ENCODE peak calls at places on chromosomes 7 and 10, in six cellular contexts. M, A, G, E, H and V are unnamed samples.

GRCh38 chr7:22419488-22419887 is 62.5 kb upstream of the RAPGEF5 start:
- DNase-seq in M (no peak), A (no peak), H (no peak), E (no peak), G (no peak), V (no peak)

GRCh38 chr7:123747089-123747488 is 1.7 kb downstream of the WASL start:
- DNase-seq in H (no peak), G (no peak), M (no peak), E (no peak), A (no peak), V (no peak)

GRCh38 chr10:102009801-102010425 is 46.1 kb downstream of the ARMH3 start:
- DNase-seq in E (peak), A (peak), G (peak), M (no peak), H (no peak), V (peak)

GRCh38 chr10:101772895-101773761 is 2.8 kb downstream of the FGF8 start:
- DNase-seq in E (peak), A (peak), M (no peak), H (peak), G (no peak), V (no peak)

GRCh38 chr7:55021951-55022617 is 3.3 kb downstream of the EGFR start:
- DNase-seq in H (no peak), M (no peak), A (no peak), G (peak), E (no peak), V (no peak)

GRCh38 chr10:129272171-129272570 is 194.9 kb upstream of the MGMT start:
- DNase-seq in A (no peak), H (no peak), E (no peak), M (no peak), G (no peak), V (no peak)

GRCh38 chr10:16242859-16243613 is 193.8 kb upstream of the PTER start:
- DNase-seq in H (no peak), G (no peak), M (no peak), A (no peak), E (no peak), V (no peak)

GRCh38 chr10:88207121-88207546 is 343.7 kb downstream of the PTEN start:
- DNase-seq in M (no peak), E (no peak), G (no peak), H (no peak), A (no peak), V (no peak)

GRCh38 chr10:72316748-72317435 is 37.8 kb downstream of the DNAJB12 start:
- DNase-seq in M (peak), H (no peak), E (no peak), A (no peak), G (no peak), V (peak)

GRCh38 chr10:132536241-132536963 is 1.2 kb upstream of the INPP5A start:
- DNase-seq in E (peak), H (no peak), M (peak), A (peak), G (no peak), V (peak)

GRCh38 chr10:24449334-24449740 is 240.4 kb downstream of the KIAA1217 start:
- DNase-seq in G (no peak), A (no peak), H (no peak), E (no peak), M (no peak), V (no peak)

GRCh38 chr10:24209421-24209770 is 458 bp downstream of the KIAA1217 start:
- DNase-seq in H (peak), G (peak), E (no peak), A (peak), M (no peak), V (no peak)

GRCh38 chr10:3783313-3783689 is 1.7 kb downstream of the KLF6 start:
- DNase-seq in E (peak), A (peak), G (peak), M (peak), H (no peak), V (peak)

GRCh38 chr7:90271753-90272152 is 26.8 kb downstream of the CFAP69 start:
- DNase-seq in M (no peak), A (no peak), G (peak), E (no peak), H (no peak), V (no peak)

GRCh38 chr10:96683065-96683464 is 37.2 kb downstream of the PIK3AP1 start:
- DNase-seq in G (no peak), H (no peak), E (no peak), A (no peak), M (no peak), V (no peak)

GRCh38 chr10:8590518-8590917 is 536.0 kb downstream of the GATA3 start:
- DNase-seq in H (no peak), A (no peak), E (no peak), G (no peak), M (no peak), V (no peak)

GRCh38 chr10:48941427-48942075 is 1.9 kb upstream of the LRRC18 start:
- DNase-seq in E (no peak), H (no peak), G (no peak), A (no peak), M (no peak), V (no peak)

GRCh38 chr7:47100815-47101435 is 481.0 kb downstream of the TNS3 start:
- DNase-seq in E (no peak), M (peak), A (no peak), G (peak), H (no peak), V (peak)

GRCh38 chr10:126905776-126906703 is 812 bp downstream of the DOCK1 start:
- DNase-seq in H (peak), G (peak), E (peak), M (no peak), A (peak), V (peak)

GRCh38 chr10:123148414-123149161 is 652 bp downstream of the HMX2 start:
- DNase-seq in E (no peak), H (no peak), G (no peak), M (no peak), A (peak), V (no peak)

GRCh38 chr7:37920619-37921339 is at the start of gene EPDR1:
- DNase-seq in H (peak), G (peak), M (peak), A (peak), E (no peak), V (peak)